ENCODE peak calls at places on chromosome 13, in five cellular contexts. O, U, H, Z and D are unnamed samples.

GRCh38 chr13:74129500-74130144 is 4.6 kb downstream of the KLF12 start:
- DNase-seq in O (no peak), U (peak), H (peak), Z (peak), D (no peak)

GRCh38 chr13:20174656-20175405 is 14.0 kb upstream of the GJA3 start:
- DNase-seq in O (peak), U (peak), H (peak), Z (peak), D (peak)

GRCh38 chr13:113049521-113049941 is 56.1 kb upstream of the F7 start:
- DNase-seq in O (no peak), U (no peak), H (no peak), Z (no peak), D (no peak)

GRCh38 chr13:44768775-44769578 is 192.8 kb upstream of the TSC22D1 start:
- DNase-seq in O (peak), U (no peak), H (no peak), Z (no peak), D (peak)

GRCh38 chr13:98513837-98514236 is 63.1 kb downstream of the STK24 start:
- DNase-seq in O (no peak), U (no peak), H (no peak), Z (no peak), D (no peak)

GRCh38 chr13:79187917-79188699 is 217.9 kb downstream of the RBM26 start:
- DNase-seq in O (no peak), U (no peak), H (no peak), Z (no peak), D (no peak)

GRCh38 chr13:24270639-24271131 is 38.7 kb upstream of the C1QTNF9 start:
- DNase-seq in O (peak), U (peak), H (peak), Z (peak), D (peak)

GRCh38 chr13:28181413-28181812 is 43.1 kb downstream of the PAN3 start:
- DNase-seq in O (peak), U (no peak), H (no peak), Z (no peak), D (no peak)

GRCh38 chr13:80137994-80138393 is 202.9 kb downstream of the SPRY2 start:
- DNase-seq in O (no peak), U (no peak), H (no peak), Z (no peak), D (no peak)

GRCh38 chr13:42594577-42595571 is 20.9 kb downstream of the TNFSF11 start:
- DNase-seq in O (peak), U (peak), H (peak), Z (peak), D (peak)

GRCh38 chr13:91017031-91017668 is 330.3 kb upstream of the MIR17HG start:
- DNase-seq in O (peak), U (peak), H (peak), Z (peak), D (peak)

GRCh38 chr13:114069376-114070097 is 62.9 kb downstream of the RASA3 start:
- DNase-seq in O (no peak), U (no peak), H (no peak), Z (no peak), D (no peak)

GRCh38 chr13:74102691-74103090 is 31.5 kb downstream of the KLF12 start:
- DNase-seq in O (no peak), U (no peak), H (no peak), Z (no peak), D (no peak)

GRCh38 chr13:113588394-113589111 is 4.0 kb downstream of the TFDP1 start:
- DNase-seq in O (no peak), U (no peak), H (peak), Z (no peak), D (no peak)

GRCh38 chr13:48808689-48809088 is 155.0 kb downstream of the CYSLTR2 start:
- DNase-seq in O (peak), U (no peak), H (no peak), Z (no peak), D (no peak)

GRCh38 chr13:98972627-98973026 is 5.2 kb downstream of the DOCK9 start:
- DNase-seq in O (peak), U (no peak), H (no peak), Z (peak), D (peak)

GRCh38 chr13:76722782-76723181 is 163.4 kb downstream of the KCTD12 start:
- DNase-seq in O (no peak), U (no peak), H (no peak), Z (no peak), D (no peak)

GRCh38 chr13:99258210-99258860 is at the start of gene GPR18:
- DNase-seq in O (no peak), U (peak), H (no peak), Z (peak), D (no peak)

GRCh38 chr13:44368062-44368591 is 5.5 kb upstream of the SERP2 start:
- DNase-seq in O (no peak), U (peak), H (no peak), Z (peak), D (no peak)

GRCh38 chr13:27599845-27600553 is 20.3 kb downstream of the LNX2 start:
- DNase-seq in O (peak), U (peak), H (no peak), Z (peak), D (peak)

GRCh38 chr13:111143875-111144540 is 28.9 kb downstream of the ARHGEF7 start:
- DNase-seq in O (no peak), U (no peak), H (no peak), Z (no peak), D (no peak)

GRCh38 chr13:75635621-75636338 is at the start of gene LMO7:
- DNase-seq in O (peak), U (no peak), H (peak), Z (peak), D (peak)

GRCh38 chr13:35514801-35515502 is 38.5 kb upstream of the MAB21L1 start:
- DNase-seq in O (no peak), U (no peak), H (no peak), Z (no peak), D (no peak)

GRCh38 chr13:24923305-24923640 is 159.3 kb downstream of the RNF17 start:
- DNase-seq in O (peak), U (peak), H (no peak), Z (no peak), D (no peak)

GRCh38 chr13:50740052-50740741 is 103.3 kb downstream of the DLEU7 start:
- DNase-seq in O (no peak), U (peak), H (no peak), Z (no peak), D (no peak)

GRCh38 chr13:113792821-113793717 is 34.0 kb downstream of the TMEM255B start:
- DNase-seq in O (no peak), U (no peak), H (no peak), Z (no peak), D (no peak)

GRCh38 chr13:91292630-91293221 is 54.8 kb upstream of the MIR17HG start:
- DNase-seq in O (no peak), U (no peak), H (no peak), Z (no peak), D (no peak)

GRCh38 chr13:24215732-24216131 is 55.2 kb downstream of the SPATA13 start:
- DNase-seq in O (peak), U (peak), H (no peak), Z (peak), D (no peak)

GRCh38 chr13:50224534-50224933 is 209.3 kb downstream of the KCNRG start:
- DNase-seq in O (peak), U (peak), H (no peak), Z (no peak), D (no peak)

GRCh38 chr13:97945792-97946419 is 7.6 kb upstream of the IPO5 start:
- DNase-seq in O (no peak), U (no peak), H (no peak), Z (peak), D (no peak)

GRCh38 chr13:47603365-47603764 is 397.7 kb downstream of the SUCLA2 start:
- DNase-seq in O (no peak), U (no peak), H (no peak), Z (no peak), D (no peak)

GRCh38 chr13:47594833-47595232 is 406.2 kb downstream of the SUCLA2 start:
- DNase-seq in O (peak), U (peak), H (no peak), Z (no peak), D (peak)

DNA sequence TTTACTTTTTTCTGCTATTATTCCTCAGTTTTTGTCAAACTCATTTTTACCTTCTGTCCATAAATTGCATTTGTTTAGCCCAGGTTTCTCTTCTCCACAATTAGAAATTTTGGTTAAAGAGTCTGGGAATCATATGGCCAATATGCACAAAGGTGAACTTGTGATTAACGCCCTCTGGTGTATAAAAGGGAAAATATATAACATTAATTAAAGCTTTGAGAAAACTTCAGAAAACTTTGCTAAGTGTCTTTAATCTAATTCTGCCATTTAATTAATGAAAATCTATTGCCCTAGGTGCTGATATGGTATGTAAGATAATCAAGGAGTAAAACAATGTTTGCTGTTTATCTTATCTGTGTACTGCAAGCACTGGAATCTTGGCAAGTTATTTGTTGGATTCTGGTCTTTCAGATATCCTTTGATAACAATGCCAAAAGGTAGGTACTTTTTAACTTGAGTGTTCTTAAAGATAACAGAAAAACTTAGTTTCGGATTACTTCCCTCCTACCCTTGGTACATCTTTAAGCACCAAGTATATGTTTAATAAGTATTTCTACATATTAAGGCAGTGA is 402.6 kb downstream of the SUCLA2 start:
- DNase-seq in O (peak), U (peak), H (no peak), Z (peak), D (no peak)
- TF ChIP-seq CTCF in O (peak), U (peak), H (no peak), Z (peak), D (no peak)

DNA sequence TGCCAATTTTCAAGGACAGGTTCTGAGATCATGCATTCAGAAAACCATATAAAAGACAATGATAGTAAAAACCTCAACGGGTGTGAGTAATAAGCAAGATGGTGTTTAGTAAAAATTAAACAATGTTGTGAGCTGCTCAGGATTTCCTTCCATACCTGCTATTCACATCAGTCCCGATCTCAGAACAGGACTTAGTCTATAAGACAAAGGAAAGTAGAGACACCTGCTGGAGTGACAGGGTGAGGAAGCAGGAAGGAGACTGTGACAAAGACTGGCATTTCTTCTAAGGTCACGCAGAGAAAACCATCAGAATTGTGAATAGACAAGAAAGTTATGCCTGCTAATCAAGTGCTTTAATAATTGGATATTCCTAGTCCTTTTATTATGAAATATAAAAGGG is 648.0 kb downstream of the DACH1 start:
- DNase-seq in O (no peak), U (no peak), H (no peak), Z (peak), D (peak)
- TF ChIP-seq CTCF in O (no peak), U (peak), H (no peak), Z (no peak), D (no peak)

DNA sequence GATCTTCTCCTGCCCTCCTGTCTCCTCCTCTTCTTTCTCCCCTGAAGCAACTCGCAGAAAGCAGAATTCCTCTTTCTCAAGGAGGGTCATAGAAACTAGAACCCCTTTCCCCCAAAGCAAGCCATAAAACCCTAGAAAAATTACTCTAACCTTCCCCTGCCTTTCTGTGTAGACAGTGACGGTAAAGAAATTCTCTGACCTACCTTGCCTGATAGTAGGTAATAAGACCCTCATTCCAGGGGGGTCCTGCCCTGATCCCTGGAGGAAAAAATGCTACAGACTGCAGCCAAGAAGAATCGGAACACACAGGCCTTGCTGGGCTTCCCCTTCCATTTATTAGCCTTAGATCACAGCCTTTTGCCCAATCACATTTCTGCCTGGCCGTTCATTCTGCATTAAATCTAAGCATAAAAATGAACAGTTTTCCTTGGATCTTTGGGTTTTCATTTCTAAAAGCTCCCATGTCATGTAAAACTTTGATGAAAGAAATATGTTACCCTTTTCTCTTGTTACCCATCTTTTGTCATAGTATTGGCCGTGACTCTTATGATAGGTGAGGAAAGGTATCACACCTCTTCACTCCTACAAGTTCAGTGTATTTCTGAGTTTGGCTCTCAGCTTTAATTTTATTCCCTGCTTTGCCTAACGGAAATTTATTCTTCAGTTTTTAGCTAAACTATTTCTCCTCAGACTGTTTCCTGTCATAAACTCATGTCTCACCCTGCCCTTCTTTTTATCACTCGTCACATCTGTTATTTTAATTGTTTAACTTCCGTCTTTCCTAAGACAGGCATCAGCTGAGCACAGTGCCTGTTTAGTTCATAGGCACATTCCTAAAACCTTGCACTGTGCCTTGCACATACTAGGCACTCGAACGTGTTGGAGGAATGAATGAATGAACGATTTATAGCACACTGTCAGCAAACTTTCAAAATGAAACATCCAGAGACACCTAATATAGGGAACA is 20.4 kb upstream of the CPB2 start:
- DNase-seq in O (no peak), U (no peak), H (no peak), Z (peak), D (no peak)
- TF ChIP-seq CTCF in O (no peak), U (no peak), H (no peak), Z (no peak), D (no peak)

DNA sequence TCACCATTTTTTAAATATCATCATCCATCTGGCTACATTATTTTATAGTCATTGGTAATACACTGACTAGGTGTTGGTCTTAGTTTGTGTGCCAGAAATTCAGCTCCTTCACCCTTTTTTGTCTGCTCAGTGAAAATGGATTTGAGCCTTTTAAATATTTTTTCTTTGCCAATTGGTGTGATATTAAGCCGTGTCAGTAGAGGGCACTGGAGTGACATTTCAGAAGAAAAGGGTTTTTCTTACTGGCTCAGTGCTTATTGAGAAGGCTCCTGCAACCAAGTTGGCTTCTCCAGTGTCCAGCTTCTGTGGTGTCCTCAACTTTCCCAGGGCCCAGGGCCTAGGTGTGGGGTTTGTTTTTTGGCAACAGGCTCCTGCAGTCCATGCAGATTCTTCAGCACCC is 546.6 kb downstream of the DACH1 start:
- DNase-seq in O (peak), U (peak), H (peak), Z (peak), D (peak)
- TF ChIP-seq CTCF in O (peak), U (peak), H (peak), Z (peak), D (no peak)

DNA sequence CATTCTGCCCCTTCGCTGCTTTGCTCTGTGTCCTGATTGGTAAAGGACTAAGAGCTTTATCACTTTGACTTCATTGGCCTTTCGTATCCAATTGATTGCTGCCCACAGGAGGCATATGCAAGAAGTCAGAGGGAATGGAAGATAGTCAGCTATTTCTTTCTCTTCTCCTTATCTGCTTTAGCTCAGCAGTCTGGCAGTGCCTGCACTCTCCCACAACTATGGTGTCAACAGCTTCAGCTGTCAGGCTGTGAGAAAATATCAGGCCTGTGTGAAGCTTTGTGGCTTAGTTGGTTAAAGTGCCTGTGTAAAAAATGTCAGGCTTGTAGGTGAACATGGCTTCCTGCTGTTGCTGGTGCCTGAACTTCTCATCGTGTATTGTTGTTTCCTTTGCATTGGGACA is 243.0 kb downstream of the PCDH17 start:
- DNase-seq in O (no peak), U (no peak), H (no peak), Z (no peak), D (no peak)
- TF ChIP-seq CTCF in O (no peak), U (no peak), H (no peak), Z (no peak), D (no peak)

GRCh38 chr13:30370916-30371521 is 51.3 kb upstream of the UBE2L5 start:
- DNase-seq in O (no peak), U (no peak), H (no peak), Z (no peak), D (no peak)

GRCh38 chr13:30370146-30370545 is 52.1 kb upstream of the UBE2L5 start:
- DNase-seq in O (no peak), U (no peak), H (no peak), Z (no peak), D (no peak)

GRCh38 chr13:30375436-30375835 is 46.9 kb upstream of the UBE2L5 start:
- DNase-seq in O (no peak), U (no peak), H (no peak), Z (no peak), D (no peak)

GRCh38 chr13:30373727-30374126 is 48.6 kb upstream of the UBE2L5 start:
- DNase-seq in O (no peak), U (no peak), H (no peak), Z (no peak), D (no peak)

GRCh38 chr13:30371649-30372265 is 50.5 kb upstream of the UBE2L5 start:
- DNase-seq in O (peak), U (peak), H (peak), Z (no peak), D (peak)
- TF ChIP-seq CTCF in O (no peak), U (no peak), H (no peak), Z (no peak), D (no peak)

GRCh38 chr13:51804295-51805172 is 571 bp upstream of the DHRS12 start:
- DNase-seq in O (no peak), U (peak), H (peak), Z (no peak), D (no peak)

GRCh38 chr13:51805313-51805712 is 1.4 kb upstream of the DHRS12 start:
- DNase-seq in O (no peak), U (no peak), H (no peak), Z (no peak), D (no peak)

GRCh38 chr13:51803018-51803417 is 945 bp downstream of the DHRS12 start:
- DNase-seq in O (no peak), U (no peak), H (peak), Z (no peak), D (no peak)

GRCh38 chr13:51802601-51803000 is 1.4 kb downstream of the DHRS12 start:
- DNase-seq in O (no peak), U (no peak), H (no peak), Z (no peak), D (no peak)

DNA sequence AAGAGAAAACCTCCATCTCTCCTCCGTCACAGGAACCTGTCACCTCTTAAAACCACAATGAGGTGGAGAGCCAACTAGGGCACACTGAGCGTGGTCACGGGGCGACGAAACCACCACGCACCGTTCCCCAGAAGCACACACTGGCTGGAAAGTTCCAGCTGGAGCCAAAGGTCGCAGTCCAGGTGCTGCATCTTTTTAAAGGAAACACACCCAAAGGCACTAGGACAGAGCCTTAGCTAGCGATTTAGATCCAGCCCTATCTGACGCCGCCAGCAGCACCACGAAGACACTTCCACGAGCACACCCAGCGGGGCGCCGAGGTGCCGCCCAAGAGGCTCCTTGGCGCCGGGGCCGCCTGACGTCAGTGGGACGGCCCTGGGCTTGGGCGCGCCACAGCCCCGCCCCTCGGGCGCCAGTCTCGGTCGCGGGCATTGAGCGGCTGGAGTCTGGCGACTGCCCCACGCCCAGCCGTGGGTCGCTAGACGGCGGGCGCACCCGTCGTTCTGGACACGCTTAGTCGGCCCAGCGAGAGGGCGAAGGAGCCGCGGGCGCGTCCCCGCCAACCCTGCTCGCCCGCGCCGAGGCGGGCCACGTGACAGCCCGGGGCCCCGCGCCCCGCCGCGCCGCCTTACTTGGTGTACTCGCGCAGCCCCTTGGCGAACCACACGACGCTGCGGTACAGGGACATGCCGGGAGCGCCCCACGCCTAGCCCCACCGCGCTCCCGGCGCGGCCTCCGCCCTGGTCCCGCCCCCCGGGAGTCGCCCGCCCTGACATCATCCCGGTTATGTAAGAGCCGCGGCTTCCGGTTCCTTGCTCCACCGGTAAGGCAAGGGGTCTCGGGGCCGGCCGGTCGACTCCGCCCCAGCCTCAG is at the start of gene DHRS12:
- DNase-seq in O (peak), U (peak), H (peak), Z (peak), D (peak)
- TF ChIP-seq CTCF in O (no peak), U (peak), H (no peak), Z (no peak), D (no peak)